ENCODE peak calls at places on chromosomes 5 and 9, in six cellular contexts. O is A549, N is GM23338, L is coronary artery, C is bronchial epithelial cell, M is GM06990. S is an unnamed sample.

GRCh38 chr9:93675336-93676150 is 99.2 kb downstream of the PHF2 start:
- DNase-seq in M (no peak), O (no peak), C (no peak), L (peak; percentile 69), N (no peak), S (peak; percentile 48)

GRCh38 chr5:90921428-90921973 is 362.9 kb downstream of the ADGRV1 start:
- DNase-seq in O (no peak), N (no peak), L (no peak), M (no peak), C (no peak), S (no peak)

GRCh38 chr9:68844623-68845612 is 139.9 kb downstream of the PIP5K1B start:
- DNase-seq in M (peak; percentile 17), O (peak; percentile 16), N (peak; percentile 85), L (no peak), C (no peak), S (no peak)

GRCh38 chr9:33166263-33167083 is 663 bp downstream of the B4GALT1 start:
- DNase-seq in C (no peak), O (peak; percentile 53), M (peak; percentile 52), L (peak; percentile 87), N (peak; percentile 44), S (no peak)

GRCh38 chr5:107769531-107769930 is 98.8 kb upstream of the EFNA5 start:
- DNase-seq in L (no peak), M (no peak), O (no peak), N (no peak), C (no peak), S (no peak)

GRCh38 chr9:128385493-128386205 is 14.5 kb downstream of the URM1 start:
- DNase-seq in C (no peak), O (no peak), M (no peak), L (no peak), N (peak; percentile 65), S (no peak)

GRCh38 chr5:52783226-52783959 is 4.3 kb upstream of the ITGA1 start:
- DNase-seq in N (no peak), O (no peak), C (peak; percentile 92), L (peak; percentile 81), M (no peak), S (peak; percentile 82)

GRCh38 chr9:4742246-4742645 is 1.2 kb upstream of the AK3 start:
- DNase-seq in L (no peak), C (peak; percentile 53), O (no peak), M (no peak), N (no peak), S (no peak)

GRCh38 chr5:169218176-169218575 is 82.8 kb downstream of the SLIT3 start:
- DNase-seq in M (no peak), L (peak; percentile 64), C (no peak), O (no peak), N (no peak), S (no peak)

GRCh38 chr9:86669442-86669841 is 277.9 kb downstream of the GAS1 start:
- DNase-seq in L (no peak), O (no peak), N (no peak), M (no peak), C (peak; percentile 58), S (no peak)
- H3K4me3 ChIP-seq in L (no peak overlapping the region), O (no peak overlapping the region), N (no peak overlapping the region), M (no peak overlapping the region), C (no peak overlapping the region), S (no peak overlapping the region)

GRCh38 chr9:108950168-108950567 is 16.0 kb downstream of the ABITRAM start:
- DNase-seq in O (no peak), M (no peak), N (no peak), L (no peak), C (no peak), S (no peak)
- TF ChIP-seq CTCF in O (no peak), M (no peak), N (no peak), L (no peak), C (no peak), S (no peak)

GRCh38 chr9:125375820-125376219 is 114.2 kb downstream of the GAPVD1 start:
- DNase-seq in L (no peak), O (no peak), N (no peak), M (no peak), C (no peak), S (no peak)

GRCh38 chr9:125377584-125378250 is 116.1 kb downstream of the GAPVD1 start:
- DNase-seq in N (no peak), C (no peak), M (no peak), O (no peak), L (no peak), S (no peak)

GRCh38 chr9:125372441-125373226 is 111.0 kb downstream of the GAPVD1 start:
- DNase-seq in N (no peak), M (no peak), C (no peak), L (no peak), O (no peak), S (no peak)

GRCh38 chr9:125376261-125377226 is 114.9 kb downstream of the GAPVD1 start:
- DNase-seq in L (no peak), M (no peak), O (no peak), C (no peak), N (no peak), S (no peak)

GRCh38 chr9:125374443-125375309 is 113.0 kb downstream of the GAPVD1 start:
- DNase-seq in L (peak; percentile 78), O (peak; percentile 77), N (peak; percentile 94), M (peak; percentile 59), C (peak; percentile 39), S (no peak)
- H3K4me3 ChIP-seq in L (peak overlapping the region; percentile 57), O (peak overlapping the region; percentile 27), N (peak overlapping the region; percentile 19), M (peak overlapping the region; percentile 45), C (peak overlapping the region; percentile 7), S (peak overlapping the region; percentile 18)

DNA sequence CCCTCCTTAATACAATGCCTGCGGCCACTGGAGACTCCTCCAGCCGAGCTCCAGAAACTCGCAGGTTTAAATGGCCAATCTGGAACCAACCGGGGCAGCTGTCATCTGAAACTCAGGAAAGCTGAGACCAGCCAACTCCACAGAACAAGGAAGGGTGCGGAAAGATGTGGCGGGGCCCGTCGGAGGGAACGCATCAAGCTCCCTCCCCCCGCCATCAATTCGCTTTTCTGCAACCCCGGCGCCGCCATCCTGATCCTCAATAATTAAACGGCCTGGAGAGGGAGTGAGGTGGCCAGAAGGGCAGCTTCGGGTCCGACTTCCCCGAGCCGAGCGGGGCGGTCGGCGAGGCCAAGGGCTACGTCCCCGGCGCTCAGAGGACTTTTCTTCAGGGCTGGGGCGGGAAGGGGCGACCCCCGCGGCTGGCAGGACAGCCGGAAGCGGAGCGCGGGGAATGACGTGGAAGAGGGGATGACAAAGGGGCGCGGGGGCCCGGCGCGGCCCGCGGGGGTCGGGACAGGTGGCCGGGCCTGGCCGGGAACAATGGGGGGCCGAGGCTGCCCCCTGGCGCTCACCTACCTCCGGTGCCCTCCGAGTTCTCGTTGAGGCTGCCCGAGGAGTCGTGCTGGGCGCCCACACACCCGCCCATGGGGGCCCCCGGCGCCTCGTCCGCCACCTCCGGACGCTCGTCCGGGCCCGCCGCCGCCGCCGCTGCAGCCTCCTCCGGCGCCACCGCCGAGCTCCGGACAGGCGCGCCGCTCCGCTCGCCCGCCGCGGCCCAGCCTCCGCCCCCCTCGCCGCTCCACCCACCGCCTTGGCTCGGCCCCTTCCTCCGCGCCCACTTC is at the start of gene UBTD2:
- DNase-seq in L (peak; percentile 85), M (peak; percentile 84), N (peak; percentile 86), C (peak; percentile 46), O (peak; percentile 87), S (peak; percentile 88)
- TF ChIP-seq CTCF in L (peak; percentile 25), M (peak; percentile 40), N (peak; percentile 50), C (peak; percentile 55), O (peak; percentile 68), S (peak; percentile 82)

DNA sequence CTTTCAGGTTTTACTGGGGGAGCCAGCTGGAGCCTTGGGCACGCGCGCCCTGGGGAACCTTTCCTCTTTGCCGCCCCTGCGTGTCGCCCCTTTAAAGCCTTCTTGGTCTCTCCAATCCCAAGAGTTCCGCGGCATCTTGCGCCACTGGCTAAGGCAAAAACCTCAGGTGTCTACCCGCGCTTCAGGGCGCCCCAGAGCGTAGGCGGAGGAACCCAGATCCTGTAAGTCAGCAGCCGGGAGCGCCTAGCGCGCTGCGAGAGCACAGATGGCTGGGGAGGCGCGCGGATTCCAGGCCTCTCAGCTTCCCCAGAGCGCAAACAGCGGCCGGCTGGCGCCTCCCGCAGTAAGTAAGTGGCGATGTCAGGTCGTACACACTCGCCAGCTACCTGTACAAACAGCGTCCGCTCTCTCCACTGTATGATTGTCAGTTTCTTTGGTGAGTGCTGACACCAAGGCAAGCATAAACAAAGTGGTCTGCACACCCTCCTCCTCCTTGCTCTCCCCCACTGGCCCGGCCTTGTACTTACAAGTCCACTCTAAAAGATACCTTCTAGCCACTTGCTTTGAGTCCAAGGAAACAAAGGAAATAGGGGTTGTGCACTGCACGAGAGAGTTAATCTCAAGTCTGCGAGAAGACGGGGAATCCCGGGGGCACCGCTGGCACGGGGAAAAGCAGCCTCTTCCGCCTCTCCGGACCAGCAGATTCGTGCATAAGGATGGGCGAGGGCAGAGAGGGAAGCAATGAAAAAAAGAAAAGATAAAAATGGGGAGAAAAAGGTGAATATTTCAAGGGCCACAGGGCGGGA is 2.9 kb downstream of the HTR1A start:
- DNase-seq in C (peak; percentile 21), N (peak; percentile 95), O (no peak), L (no peak), M (no peak), S (no peak)
- H3K4me3 ChIP-seq in C (no peak overlapping the region), N (peak overlapping the region; percentile 75), O (no peak overlapping the region), L (no peak overlapping the region), M (no peak overlapping the region), S (no peak overlapping the region)

GRCh38 chr5:106768392-106768791 is 902.3 kb downstream of the EFNA5 start:
- DNase-seq in C (no peak), O (no peak), N (no peak), M (no peak), L (no peak), S (no peak)

GRCh38 chr5:106766913-106767312 is 903.8 kb downstream of the EFNA5 start:
- DNase-seq in N (no peak), M (no peak), C (no peak), O (no peak), L (no peak), S (no peak)
- TF ChIP-seq CTCF in N (no peak), M (no peak), C (no peak), O (no peak), L (no peak), S (no peak)

DNA sequence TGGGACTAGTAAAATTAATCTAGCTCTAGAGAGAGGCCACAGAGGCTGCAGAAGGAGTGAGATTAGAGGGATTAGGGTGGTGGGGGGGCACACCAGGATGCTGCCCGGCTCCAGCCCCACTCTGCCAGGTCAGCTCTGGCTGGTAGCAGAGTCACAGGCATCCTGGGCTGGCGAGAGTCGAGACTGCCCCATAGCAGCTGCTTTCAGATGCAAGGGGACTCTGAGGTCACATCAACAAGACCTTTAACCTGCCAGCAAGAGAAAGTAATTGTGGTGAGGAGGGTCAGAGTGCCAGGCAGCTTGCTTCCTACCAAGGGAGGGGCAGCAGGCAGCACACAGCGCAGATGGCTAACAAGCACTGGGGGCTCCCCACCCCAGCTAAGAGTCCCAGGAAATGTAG is 7.5 kb downstream of the EPB41L4B start:
- DNase-seq in L (no peak), N (no peak), M (no peak), C (no peak), O (no peak), S (no peak)
- H3K4me3 ChIP-seq in L (no peak overlapping the region), N (no peak overlapping the region), M (no peak overlapping the region), C (no peak overlapping the region), O (no peak overlapping the region), S (no peak overlapping the region)